ENCODE peak calls at places on chromosome 14, in nine cellular contexts. W is IMR-90, F is breast epithelium, E is neural progenitor cell, I is endodermal cell, Y is H7, T is right atrium auricular region, H is Peyer's patch, D is heart right ventricle. Z is an unnamed sample. For H3K36me3, the result is how much of the 10 kb centered on the place peaks cover.

GRCh38 chr14:62682208-62682607 is 363.1 kb downstream of the KCNH5 start:
- DNase-seq in W (no peak), F (no peak), E (no peak), I (no peak), Y (no peak), T (no peak), H (no peak), D (no peak), Z (no peak)

GRCh38 chr14:95264271-95264973 is 55.3 kb downstream of the CLMN start:
- DNase-seq in W (no peak), F (no peak), E (no peak), I (peak), Y (no peak), T (no peak), H (no peak), D (no peak), Z (no peak)

GRCh38 chr14:44505588-44505987 is 1.5 kb downstream of the FSCB start:
- DNase-seq in W (no peak), F (no peak), E (no peak), I (peak), Y (peak), T (no peak), H (no peak), D (no peak), Z (no peak)

GRCh38 chr14:70905316-70905715 is 1.9 kb upstream of the PCNX1 start:
- DNase-seq in W (peak), F (no peak), E (no peak), I (no peak), Y (no peak), T (peak), H (no peak), D (peak), Z (no peak)

GRCh38 chr14:93986972-93987371 is 10.1 kb upstream of the CCDC197 start:
- DNase-seq in W (no peak), F (no peak), E (no peak), I (no peak), Y (no peak), T (no peak), H (no peak), D (peak), Z (no peak)

GRCh38 chr14:83483063-83483462 is 1949.4 kb upstream of the SEL1L start:
- DNase-seq in W (peak), F (no peak), E (no peak), I (no peak), Y (no peak), T (no peak), H (no peak), D (no peak), Z (no peak)

GRCh38 chr14:22098435-22098834 is 424.8 kb upstream of the OR4E1 start:
- DNase-seq in W (no peak), F (no peak), E (no peak), I (no peak), Y (no peak), T (no peak), H (no peak), D (no peak), Z (no peak)

GRCh38 chr14:61677469-61677868 is 17.8 kb upstream of the HIF1A start:
- DNase-seq in W (no peak), F (no peak), E (no peak), I (no peak), Y (no peak), T (no peak), H (no peak), D (no peak), Z (no peak)

GRCh38 chr14:37601849-37602248 is 6.4 kb downstream of the TTC6 start:
- DNase-seq in W (no peak), F (no peak), E (no peak), I (no peak), Y (no peak), T (no peak), H (no peak), D (no peak), Z (no peak)

GRCh38 chr14:22915886-22916521 is 2.9 kb downstream of the RBM23 start:
- DNase-seq in W (no peak), F (no peak), E (no peak), I (no peak), Y (no peak), T (no peak), H (no peak), D (no peak), Z (no peak)

GRCh38 chr14:67385618-67386017 is 25.5 kb downstream of the EIF2S1 start:
- DNase-seq in W (no peak), F (no peak), E (no peak), I (no peak), Y (no peak), T (no peak), H (no peak), D (no peak), Z (no peak)
- H3K4me3 ChIP-seq in W (no peak), F (no peak), E (no peak), I (no peak), Y (no peak), T (no peak), H (no peak), D (no peak), Z (no peak)

GRCh38 chr14:31395119-31395518 is 25.2 kb downstream of the HEATR5A start:
- DNase-seq in W (no peak), F (no peak), E (no peak), I (no peak), Y (no peak), T (no peak), H (no peak), D (no peak), Z (no peak)
- H3K36me3 ChIP-seq in W (under half), F (under half), E (under half), I (under half), Y (under half), T (half or more), H (half or more), D (half or more), Z (under half)

DNA sequence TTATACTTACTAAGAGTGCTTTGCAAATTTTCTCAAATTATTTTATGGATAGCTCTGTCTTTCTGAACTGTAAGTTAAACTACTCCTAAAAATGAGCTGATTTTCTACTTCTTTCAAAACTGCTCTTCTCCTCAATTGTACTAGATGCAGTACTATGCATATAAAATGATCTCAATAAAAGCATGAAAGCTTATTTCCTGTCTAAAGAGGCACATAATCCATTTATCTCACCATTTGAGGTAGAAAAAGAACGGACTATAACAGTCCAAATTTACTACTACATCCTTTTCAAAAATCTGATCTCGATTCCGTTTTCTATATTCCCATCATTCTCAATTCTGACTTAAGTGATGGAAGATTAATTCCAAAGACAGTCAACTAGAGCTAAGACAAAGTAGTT is 14.4 kb downstream of the SLIRP start:
- DNase-seq in W (no peak), F (no peak), E (no peak), I (no peak), Y (no peak), T (no peak), H (no peak), D (no peak), Z (no peak)
- H3K4me3 ChIP-seq in W (no peak), F (no peak), E (no peak), I (no peak), Y (no peak), T (no peak), H (no peak), D (no peak), Z (no peak)

DNA sequence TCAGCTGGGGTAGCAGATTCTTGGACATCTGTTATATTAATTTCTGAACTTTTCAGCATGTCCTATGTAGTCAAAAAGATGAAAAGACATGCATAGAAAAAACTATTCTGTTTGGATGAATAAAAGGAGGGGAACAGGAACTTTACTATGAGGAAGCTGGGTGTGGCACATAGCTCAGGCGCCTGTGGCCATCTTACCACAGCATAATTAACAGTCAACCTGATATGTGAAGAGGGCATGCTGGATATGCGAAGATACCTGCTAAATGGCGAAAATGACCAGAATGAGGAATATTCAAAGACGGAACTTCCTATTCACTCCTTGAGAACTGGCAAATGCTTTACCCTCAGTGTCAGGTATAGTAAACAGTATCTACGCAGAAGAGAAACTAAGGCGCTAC is 18.4 kb downstream of the SETD3 start:
- DNase-seq in W (no peak), F (no peak), E (no peak), I (no peak), Y (no peak), T (no peak), H (no peak), D (no peak), Z (no peak)
- H3K36me3 ChIP-seq in W (under half), F (under half), E (under half), I (under half), Y (under half), T (half or more), H (half or more), D (half or more), Z (under half)

DNA sequence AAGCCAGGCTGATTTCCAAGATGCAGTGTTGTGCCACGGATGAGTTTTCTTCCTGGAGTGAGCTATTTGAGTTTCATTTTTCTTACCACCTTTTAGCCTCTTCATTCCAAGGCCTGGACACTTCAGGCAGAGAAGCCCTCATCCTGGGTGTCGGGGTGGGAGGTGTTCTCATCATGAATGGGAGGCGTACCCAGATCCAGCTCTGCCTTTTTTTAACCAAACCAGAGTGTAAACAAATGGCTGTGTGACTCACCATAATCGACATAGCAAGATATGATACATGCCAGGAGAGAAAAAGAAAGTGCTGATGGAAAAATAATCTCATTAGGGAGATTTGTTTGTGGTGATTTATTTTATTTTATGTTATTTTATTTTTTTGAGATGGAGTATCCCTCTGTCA is 80.0 kb downstream of the ARF6 start:
- DNase-seq in W (peak), F (no peak), E (no peak), I (no peak), Y (no peak), T (no peak), H (no peak), D (no peak), Z (peak)
- H3K4me3 ChIP-seq in W (peak), F (no peak), E (no peak), I (no peak), Y (no peak), T (no peak), H (peak), D (no peak), Z (peak)

GRCh38 chr14:64738306-64738879 is 34.2 kb downstream of the PLEKHG3 start:
- DNase-seq in W (no peak), F (no peak), E (no peak), I (no peak), Y (no peak), T (no peak), H (no peak), D (no peak), Z (no peak)
- H3K36me3 ChIP-seq in W (under half), F (under half), E (under half), I (under half), Y (under half), T (half or more), H (half or more), D (half or more), Z (under half)

DNA sequence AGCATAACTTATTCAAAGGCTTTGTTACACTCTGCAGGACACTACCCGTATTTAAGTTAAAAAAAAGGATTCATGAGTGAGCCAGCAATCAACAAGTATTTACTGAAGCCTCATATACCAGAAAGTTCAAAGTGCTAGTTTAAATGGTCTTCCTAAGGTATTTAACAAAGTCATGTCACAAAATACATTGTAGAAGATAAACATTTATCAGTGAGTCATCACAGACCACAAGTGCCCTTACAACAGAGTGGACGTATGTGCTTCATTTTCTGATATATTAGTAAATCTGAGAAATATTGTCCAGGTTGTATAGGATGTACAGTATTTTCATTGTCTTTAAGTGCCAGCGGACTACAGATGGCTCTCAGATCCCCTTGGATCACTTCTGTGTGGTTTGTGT is 24.2 kb downstream of the FLRT2 start:
- DNase-seq in W (peak), F (no peak), E (no peak), I (no peak), Y (no peak), T (no peak), H (no peak), D (no peak), Z (no peak)
- H3K4me3 ChIP-seq in W (no peak), F (no peak), E (no peak), I (no peak), Y (no peak), T (no peak), H (no peak), D (no peak), Z (no peak)

GRCh38 chr14:67652189-67652588 is 22.2 kb downstream of the VTI1B start:
- DNase-seq in W (no peak), F (no peak), E (no peak), I (no peak), Y (no peak), T (no peak), H (no peak), D (no peak), Z (no peak)
- H3K36me3 ChIP-seq in W (half or more), F (under half), E (under half), I (half or more), Y (under half), T (half or more), H (half or more), D (half or more), Z (under half)

DNA sequence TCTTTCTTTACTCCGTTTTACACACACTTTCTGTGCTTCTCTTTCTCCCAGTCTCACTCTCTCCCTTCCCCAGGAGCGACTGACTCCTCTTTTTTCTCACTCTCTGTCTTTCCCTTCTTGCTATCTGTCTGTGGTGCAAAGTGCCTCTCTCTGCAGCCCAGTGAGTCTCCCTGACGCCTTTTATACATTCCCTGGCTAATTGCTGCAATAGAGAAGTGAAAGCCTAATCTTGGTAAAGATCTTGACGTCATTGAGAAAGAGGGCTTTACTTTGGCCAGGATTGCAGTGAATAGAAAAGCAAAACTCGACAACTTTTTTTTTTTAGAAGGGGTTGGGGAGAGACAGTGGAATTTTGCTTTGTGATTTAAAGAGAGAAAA is 710 bp upstream of the DIO2 start:
- DNase-seq in W (peak), F (no peak), E (peak), I (peak), Y (no peak), T (no peak), H (no peak), D (peak), Z (no peak)
- H3K4me3 ChIP-seq in W (peak), F (peak), E (peak), I (no peak), Y (no peak), T (peak), H (no peak), D (peak), Z (no peak)

GRCh38 chr14:55384536-55384935 is 27.1 kb downstream of the ATG14 start:
- DNase-seq in W (no peak), F (no peak), E (no peak), I (no peak), Y (no peak), T (no peak), H (no peak), D (no peak), Z (no peak)
- H3K36me3 ChIP-seq in W (under half), F (under half), E (under half), I (half or more), Y (under half), T (under half), H (under half), D (half or more), Z (under half)